ENCODE peak calls at places on chromosomes 12 and 14, in seven cellular contexts. S is globus pallidus, O is IMR-90, V is mucosa of gallbladder, I is fibroblast of the conjunctiva, W is adrenal gland, B is SW480. X is an unnamed sample.
A peak's percentile ranks its signal among the peaks of the same experiment; 100 is the strongest.

GRCh38 chr14:58824796-58825195 is 187.0 kb downstream of the DACT1 start:
- DNase-seq in S (no peak), O (no peak), V (no peak), I (no peak), W (no peak), B (no peak), X (no peak)

GRCh38 chr12:67786086-67786485 is 137.5 kb downstream of the DYRK2 start:
- DNase-seq in S (no peak), O (no peak), V (no peak), I (no peak), W (no peak), B (no peak), X (no peak)

GRCh38 chr12:42213023-42213422 is 25.0 kb downstream of the YAF2 start:
- DNase-seq in S (no peak), O (peak; percentile 59), V (no peak), I (no peak), W (no peak), B (peak; percentile 53), X (no peak)

GRCh38 chr14:99389171-99389826 is 91.4 kb downstream of the SETD3 start:
- DNase-seq in S (peak; percentile 9), O (peak; percentile 10), V (no peak), I (no peak), W (no peak), B (peak; percentile 22), X (peak; percentile 67)

GRCh38 chr14:54146601-54147000 is 190.0 kb upstream of the BMP4 start:
- DNase-seq in S (no peak), O (no peak), V (no peak), I (no peak), W (no peak), B (no peak), X (no peak)

GRCh38 chr12:49909328-49909727 is 5.6 kb upstream of the FAIM2 start:
- DNase-seq in S (no peak), O (no peak), V (no peak), I (no peak), W (no peak), B (no peak), X (no peak)

GRCh38 chr12:41188058-41188840 is at the start of gene PDZRN4:
- DNase-seq in S (peak; percentile 9), O (no peak), V (no peak), I (no peak), W (no peak), B (no peak), X (peak; percentile 73)

GRCh38 chr14:57725399-57726077 is 140.4 kb downstream of the SLC35F4 start:
- DNase-seq in S (no peak), O (no peak), V (no peak), I (no peak), W (no peak), B (peak; percentile 48), X (no peak)

GRCh38 chr12:9331218-9331626 is 123.0 kb upstream of the PZP start:
- DNase-seq in S (peak; percentile 63), O (peak; percentile 41), V (peak; percentile 79), I (peak; percentile 34), W (peak; percentile 56), B (peak; percentile 62), X (peak; percentile 82)

GRCh38 chr12:132393245-132393795 is 63.9 kb upstream of the GALNT9 start:
- DNase-seq in S (no peak), O (no peak), V (no peak), I (no peak), W (no peak), B (peak; percentile 71), X (no peak)

GRCh38 chr12:6548556-6549378 is 7.1 kb downstream of the IFFO1 start:
- DNase-seq in S (no peak), O (peak; percentile 90), V (no peak), I (peak; percentile 44), W (no peak), B (no peak), X (no peak)

GRCh38 chr14:95413289-95414215 is 93.8 kb upstream of the CLMN start:
- DNase-seq in S (no peak), O (peak; percentile 10), V (no peak), I (no peak), W (no peak), B (peak; percentile 16), X (no peak)

GRCh38 chr14:99660794-99661193 is 15.9 kb downstream of the HHIPL1 start:
- DNase-seq in S (no peak), O (no peak), V (no peak), I (no peak), W (no peak), B (no peak), X (no peak)

GRCh38 chr12:18383203-18383602 is 121.9 kb downstream of the PIK3C2G start:
- DNase-seq in S (no peak), O (peak; percentile 89), V (no peak), I (peak; percentile 60), W (no peak), B (peak; percentile 11), X (no peak)

GRCh38 chr14:54776361-54777001 is 126.1 kb downstream of the GCH1 start:
- DNase-seq in S (no peak), O (peak; percentile 79), V (no peak), I (no peak), W (no peak), B (no peak), X (peak; percentile 20)

GRCh38 chr14:88706425-88706824 is 86.3 kb downstream of the EML5 start:
- DNase-seq in S (no peak), O (peak; percentile 70), V (no peak), I (no peak), W (no peak), B (no peak), X (no peak)

GRCh38 chr12:124568431-124569374 is 1.3 kb upstream of the NCOR2 start:
- DNase-seq in S (peak; percentile 71), O (peak; percentile 94), V (peak; percentile 66), I (peak; percentile 93), W (peak; percentile 76), B (peak; percentile 48), X (peak; percentile 83)

GRCh38 chr12:12365931-12366431 is 9.1 kb downstream of the BORCS5 start:
- DNase-seq in S (peak; percentile 80), O (peak; percentile 59), V (no peak), I (no peak), W (no peak), B (no peak), X (no peak)

GRCh38 chr14:103838117-103838516 is 9.3 kb downstream of the PPP1R13B start:
- DNase-seq in S (no peak), O (no peak), V (no peak), I (no peak), W (no peak), B (no peak), X (no peak)

GRCh38 chr14:75335588-75335987 is 57.0 kb downstream of the FOS start:
- DNase-seq in S (peak; percentile 67), O (no peak), V (no peak), I (no peak), W (no peak), B (no peak), X (no peak)

GRCh38 chr12:34398706-34399630 is 376.7 kb downstream of the ALG10 start:
- DNase-seq in S (no peak), O (no peak), V (peak; percentile 7), I (no peak), W (peak; percentile 10), B (no peak), X (peak; percentile 0)

GRCh38 chr12:12007001-12007712 is 63.6 kb upstream of the BCL2L14 start:
- DNase-seq in S (no peak), O (peak; percentile 25), V (no peak), I (no peak), W (no peak), B (no peak), X (no peak)

GRCh38 chr14:55539975-55540374 is 40.0 kb upstream of the KTN1 start:
- DNase-seq in S (no peak), O (no peak), V (no peak), I (no peak), W (no peak), B (no peak), X (no peak)